ENCODE peak calls at places on chromosomes 12 and 14, in seven cellular contexts. C, Y, K, Q, L, A and F are unnamed samples. For H3K4me1, the result is how much of the 10 kb centered on the place peaks cover.

GRCh38 chr12:51863363-51863920 is 14.9 kb upstream of the FIGNL2 start:
- DNase-seq in C (peak), Y (no peak), K (no peak), Q (no peak), L (no peak), A (no peak), F (peak)

GRCh38 chr14:91380116-91380515 is 37.5 kb downstream of the CCDC88C start:
- DNase-seq in C (no peak), Y (no peak), K (no peak), Q (no peak), L (no peak), A (no peak), F (no peak)

GRCh38 chr14:105315941-105316562 is 1.5 kb downstream of the PACS2 start:
- DNase-seq in C (no peak), Y (no peak), K (peak), Q (no peak), L (no peak), A (no peak), F (no peak)

GRCh38 chr12:14403711-14404164 is 38.3 kb downstream of the ATF7IP start:
- DNase-seq in C (no peak), Y (no peak), K (no peak), Q (no peak), L (no peak), A (peak), F (no peak)

GRCh38 chr12:19431407-19432308 is 7.6 kb upstream of the AEBP2 start:
- DNase-seq in C (no peak), Y (no peak), K (no peak), Q (peak), L (no peak), A (peak), F (no peak)

GRCh38 chr12:87025976-87026375 is 769.8 kb upstream of the MGAT4C start:
- DNase-seq in C (no peak), Y (no peak), K (no peak), Q (no peak), L (no peak), A (no peak), F (no peak)

GRCh38 chr14:33273978-33274377 is 335.3 kb downstream of the NPAS3 start:
- DNase-seq in C (no peak), Y (no peak), K (no peak), Q (no peak), L (no peak), A (no peak), F (no peak)

GRCh38 chr14:34322940-34323418 is 139.1 kb downstream of the SPTSSA start:
- DNase-seq in C (peak), Y (peak), K (peak), Q (peak), L (no peak), A (peak), F (peak)

GRCh38 chr12:52197371-52198231 is 5.8 kb upstream of the KRT80 start:
- DNase-seq in C (peak), Y (peak), K (peak), Q (no peak), L (peak), A (no peak), F (no peak)

GRCh38 chr12:63313139-63313538 is 162.1 kb upstream of the AVPR1A start:
- DNase-seq in C (no peak), Y (no peak), K (no peak), Q (no peak), L (no peak), A (no peak), F (no peak)

GRCh38 chr14:72869407-72870329 is 24.2 kb downstream of the DPF3 start:
- DNase-seq in C (no peak), Y (no peak), K (no peak), Q (no peak), L (no peak), A (no peak), F (no peak)

GRCh38 chr14:38716871-38717270 is 386.2 kb downstream of the SEC23A start:
- DNase-seq in C (no peak), Y (no peak), K (no peak), Q (no peak), L (no peak), A (no peak), F (no peak)

GRCh38 chr14:22653012-22653621 is 9.0 kb upstream of the OR6J1 start:
- DNase-seq in C (peak), Y (peak), K (no peak), Q (peak), L (peak), A (peak), F (peak)

GRCh38 chr14:29607129-29607528 is 320.5 kb downstream of the PRKD1 start:
- DNase-seq in C (no peak), Y (no peak), K (no peak), Q (no peak), L (no peak), A (no peak), F (no peak)

GRCh38 chr12:45688188-45688587 is 41.3 kb upstream of the ARID2 start:
- DNase-seq in C (no peak), Y (no peak), K (no peak), Q (no peak), L (no peak), A (no peak), F (no peak)

GRCh38 chr14:92676031-92676430 is 72.4 kb downstream of the LGMN start:
- DNase-seq in C (peak), Y (no peak), K (peak), Q (no peak), L (no peak), A (no peak), F (peak)

GRCh38 chr12:28497889-28498411 is 307.7 kb downstream of the CCDC91 start:
- DNase-seq in C (no peak), Y (no peak), K (no peak), Q (no peak), L (no peak), A (peak), F (no peak)

GRCh38 chr12:64895541-64895940 is 71.1 kb downstream of the TBC1D30 start:
- DNase-seq in C (no peak), Y (no peak), K (no peak), Q (no peak), L (no peak), A (peak), F (no peak)

GRCh38 chr14:72904840-72905561 is 11.1 kb upstream of the DPF3 start:
- DNase-seq in C (no peak), Y (peak), K (no peak), Q (peak), L (peak), A (peak), F (peak)

GRCh38 chr12:110689601-110690430 is 901 bp upstream of the HVCN1 start:
- DNase-seq in C (no peak), Y (peak), K (peak), Q (no peak), L (peak), A (no peak), F (no peak)

GRCh38 chr12:57836442-57837375 is 9.8 kb downstream of the CTDSP2 start:
- DNase-seq in C (peak), Y (peak), K (no peak), Q (peak), L (peak), A (peak), F (no peak)

GRCh38 chr14:63854330-63854729 is 1.5 kb downstream of the SYNE2 start:
- DNase-seq in C (no peak), Y (no peak), K (no peak), Q (no peak), L (no peak), A (no peak), F (no peak)

GRCh38 chr12:54338682-54339296 is 13.9 kb downstream of the COPZ1 start:
- DNase-seq in C (no peak), Y (no peak), K (no peak), Q (no peak), L (no peak), A (peak), F (no peak)

GRCh38 chr12:5510251-5510805 is 78.4 kb downstream of the NTF3 start:
- DNase-seq in C (no peak), Y (no peak), K (no peak), Q (no peak), L (no peak), A (no peak), F (no peak)

GRCh38 chr12:1915082-1915968 is 3.1 kb downstream of the CACNA2D4 start:
- DNase-seq in C (no peak), Y (no peak), K (no peak), Q (no peak), L (peak), A (no peak), F (peak)

GRCh38 chr12:64682572-64683277 is 72.4 kb downstream of the RASSF3 start:
- DNase-seq in C (no peak), Y (peak), K (no peak), Q (no peak), L (no peak), A (peak), F (no peak)

GRCh38 chr12:111425655-111426054 is 19.9 kb downstream of the SH2B3 start:
- DNase-seq in C (no peak), Y (no peak), K (no peak), Q (no peak), L (no peak), A (peak), F (no peak)

GRCh38 chr12:64039285-64039871 is 182.7 kb downstream of the KICS2 start:
- DNase-seq in C (no peak), Y (no peak), K (no peak), Q (peak), L (no peak), A (peak), F (no peak)

GRCh38 chr12:129067482-129067881 is 214.2 kb downstream of the GLT1D1 start:
- DNase-seq in C (no peak), Y (no peak), K (no peak), Q (no peak), L (no peak), A (no peak), F (no peak)

GRCh38 chr12:129606239-129606638 is 297.6 kb downstream of the TMEM132D start:
- DNase-seq in C (no peak), Y (no peak), K (no peak), Q (no peak), L (no peak), A (no peak), F (no peak)

GRCh38 chr14:65255029-65255545 is 152.8 kb upstream of the MAX start:
- DNase-seq in C (no peak), Y (no peak), K (no peak), Q (no peak), L (no peak), A (peak), F (no peak)

GRCh38 chr12:89345830-89346740 is 6.2 kb downstream of the DUSP6 start:
- DNase-seq in C (peak), Y (peak), K (peak), Q (no peak), L (peak), A (peak), F (peak)

GRCh38 chr12:72036393-72036792 is 97.7 kb downstream of the TPH2 start:
- DNase-seq in C (no peak), Y (no peak), K (no peak), Q (no peak), L (no peak), A (no peak), F (no peak)

GRCh38 chr12:116297224-116297834 is 19.8 kb upstream of the MED13L start:
- DNase-seq in C (no peak), Y (no peak), K (no peak), Q (no peak), L (no peak), A (no peak), F (no peak)

GRCh38 chr14:64971890-64972785 is at the start of gene RAB15:
- DNase-seq in C (peak), Y (peak), K (peak), Q (no peak), L (no peak), A (peak), F (no peak)

GRCh38 chr12:9114946-9115345 is 773 bp downstream of the A2M start:
- DNase-seq in C (no peak), Y (no peak), K (no peak), Q (no peak), L (no peak), A (no peak), F (no peak)

GRCh38 chr12:97235102-97235501 is 227.5 kb upstream of the RMST start:
- DNase-seq in C (no peak), Y (no peak), K (no peak), Q (no peak), L (no peak), A (no peak), F (no peak)

GRCh38 chr14:68523994-68524725 is 268.7 kb downstream of the ZFP36L1 start:
- DNase-seq in C (no peak), Y (no peak), K (no peak), Q (no peak), L (no peak), A (no peak), F (no peak)

GRCh38 chr12:130405332-130405731 is 67.6 kb downstream of the PIWIL1 start:
- DNase-seq in C (no peak), Y (no peak), K (no peak), Q (no peak), L (no peak), A (no peak), F (no peak)

GRCh38 chr14:39425947-39426346 is 6.3 kb downstream of the FBXO33 start:
- DNase-seq in C (no peak), Y (no peak), K (no peak), Q (no peak), L (no peak), A (no peak), F (no peak)

GRCh38 chr14:104194016-104194415 is 55.6 kb downstream of the KIF26A start:
- DNase-seq in C (no peak), Y (no peak), K (peak), Q (no peak), L (no peak), A (no peak), F (no peak)
- H3K4me1 ChIP-seq in C (under half), Y (under half), K (under half), Q (under half), L (under half), A (under half), F (under half)

DNA sequence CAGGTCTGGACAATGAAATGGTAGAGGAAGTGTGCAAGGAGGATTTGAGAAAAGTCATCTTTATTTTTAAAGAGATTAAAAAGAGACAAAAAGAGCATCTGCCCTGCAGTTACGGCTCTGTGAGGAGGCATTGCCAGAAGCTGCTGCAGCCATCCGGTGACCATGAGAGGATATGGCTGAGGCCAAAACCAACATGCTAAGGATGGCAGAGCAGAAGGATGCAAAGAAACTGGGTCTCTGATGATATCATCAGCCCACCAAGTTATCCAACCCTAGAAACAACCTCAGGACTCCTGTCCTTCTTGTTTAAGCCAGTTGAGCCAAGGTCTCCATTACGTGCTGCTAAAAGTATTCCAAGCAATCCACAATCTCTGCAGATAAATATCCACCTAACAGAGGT is 48.0 kb upstream of the CCND2 start:
- DNase-seq in C (no peak), Y (no peak), K (no peak), Q (no peak), L (no peak), A (no peak), F (no peak)
- H3K4me3 ChIP-seq in C (no peak), Y (no peak), K (no peak), Q (no peak), L (no peak), A (no peak), F (no peak)

DNA sequence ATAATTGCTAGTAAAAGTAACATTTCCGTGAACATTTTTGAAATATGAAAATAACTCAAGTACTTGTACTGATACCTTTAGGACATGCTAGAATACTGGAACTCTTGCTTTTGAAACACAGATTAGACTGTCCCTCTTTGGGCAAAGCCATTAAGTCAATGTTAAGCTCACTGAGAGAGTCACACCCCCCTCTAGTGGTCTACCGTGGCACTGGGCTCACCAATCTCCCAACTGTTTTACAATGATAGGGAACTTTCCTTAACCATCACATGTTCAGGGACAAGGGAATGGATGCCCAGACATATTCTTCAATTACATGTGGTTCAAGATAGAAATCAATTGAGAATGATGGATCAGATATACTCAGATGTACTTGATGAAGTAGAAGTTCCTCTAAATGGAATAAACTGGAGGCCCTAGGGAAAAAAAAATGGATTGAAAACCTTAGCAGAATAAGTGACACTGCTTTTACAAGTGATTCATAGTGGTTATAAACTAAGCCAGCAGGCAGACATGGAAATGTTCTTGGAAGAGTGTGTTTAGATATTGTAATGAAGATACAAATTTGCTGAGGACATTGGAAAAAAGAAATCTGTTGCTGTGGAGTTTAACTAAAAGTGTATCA is 17.8 kb downstream of the NANOG start:
- DNase-seq in C (peak), Y (peak), K (no peak), Q (peak), L (peak), A (peak), F (peak)
- TF ChIP-seq CTCF in C (peak), Y (peak), K (peak), Q (peak), L (peak), A (peak), F (peak)

GRCh38 chr14:93965287-93965821 is 11.0 kb downstream of the ASB2 start:
- DNase-seq in C (no peak), Y (no peak), K (no peak), Q (no peak), L (no peak), A (peak), F (no peak)
- H3K4me1 ChIP-seq in C (under half), Y (half or more), K (under half), Q (under half), L (under half), A (under half), F (under half)

DNA sequence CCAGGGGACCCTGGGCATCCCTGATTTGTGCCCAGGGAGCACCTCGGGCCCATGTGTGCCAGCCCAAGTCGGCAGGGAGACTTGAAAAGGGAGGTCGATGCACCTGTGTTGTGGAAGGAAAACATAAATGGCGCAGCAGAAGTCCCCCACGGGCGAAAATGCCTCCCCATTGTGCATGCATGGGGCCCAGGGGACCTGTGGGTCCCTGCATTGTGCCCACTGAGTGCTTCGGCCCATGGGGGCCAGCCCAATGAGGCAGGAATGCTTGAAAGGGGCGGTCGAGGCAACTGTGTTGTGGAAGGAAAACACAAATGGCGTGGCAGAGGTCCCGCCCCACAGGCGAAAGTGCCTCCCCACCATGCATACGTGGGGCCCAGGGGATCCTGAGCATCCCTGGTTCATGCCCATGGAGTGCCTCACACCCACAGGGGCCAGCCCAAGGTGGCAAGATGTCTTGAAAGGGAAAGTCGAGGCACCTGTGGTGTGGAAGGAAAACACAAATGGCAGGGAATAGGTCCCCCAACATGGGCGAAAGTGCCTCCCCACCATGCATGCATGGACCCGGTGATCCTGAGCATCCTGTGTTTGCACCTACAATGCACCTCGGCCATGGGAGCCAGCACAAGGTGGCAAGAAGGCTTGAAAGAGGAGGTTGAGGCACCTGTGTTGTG is 368.0 kb downstream of the ALG10 start:
- DNase-seq in C (peak), Y (no peak), K (peak), Q (no peak), L (no peak), A (no peak), F (no peak)
- H3K4me3 ChIP-seq in C (no peak), Y (no peak), K (no peak), Q (no peak), L (no peak), A (no peak), F (no peak)

GRCh38 chr14:69684461-69685183 is 73.2 kb downstream of the SUSD6 start:
- DNase-seq in C (peak), Y (no peak), K (no peak), Q (no peak), L (no peak), A (no peak), F (peak)
- TF ChIP-seq CTCF in C (no peak), Y (no peak), K (no peak), Q (no peak), L (no peak), A (no peak), F (no peak)

GRCh38 chr14:21244546-21244945 is 24.7 kb downstream of the HNRNPC start:
- DNase-seq in C (no peak), Y (no peak), K (no peak), Q (no peak), L (no peak), A (no peak), F (no peak)

GRCh38 chr14:21238823-21239518 is 30.3 kb downstream of the HNRNPC start:
- DNase-seq in C (no peak), Y (no peak), K (no peak), Q (no peak), L (no peak), A (no peak), F (no peak)

GRCh38 chr14:21236948-21237797 is 32.1 kb downstream of the HNRNPC start:
- DNase-seq in C (no peak), Y (no peak), K (no peak), Q (no peak), L (no peak), A (no peak), F (no peak)

GRCh38 chr14:21240417-21240816 is 28.8 kb downstream of the HNRNPC start:
- DNase-seq in C (no peak), Y (no peak), K (no peak), Q (no peak), L (no peak), A (no peak), F (no peak)

GRCh38 chr14:21241218-21241819 is 27.9 kb downstream of the HNRNPC start:
- DNase-seq in C (no peak), Y (no peak), K (no peak), Q (no peak), L (no peak), A (peak), F (no peak)
- H3K4me1 ChIP-seq in C (half or more), Y (half or more), K (half or more), Q (under half), L (half or more), A (under half), F (under half)